ENCODE peak calls at places on chromosome 6, in six cellular contexts. M is cardiac muscle cell, G is HS-27A, H is AG20443, A is NCI-H2081, Q is memory B cell. O is an unnamed sample.
A peak's percentile ranks its signal among the peaks of the same experiment; 100 is the strongest.

GRCh38 chr6:107870379-107870778 is 46.3 kb upstream of the SCML4 start:
- DNase-seq in M (peak; percentile 31), G (no peak), H (no peak), Q (no peak), A (no peak), O (no peak)

GRCh38 chr6:138044972-138045371 is 62.2 kb downstream of the PERP start:
- DNase-seq in Q (no peak), A (no peak), G (no peak), M (no peak), H (no peak), O (no peak)

GRCh38 chr6:71579902-71580301 is 291.3 kb downstream of the OGFRL1 start:
- DNase-seq in Q (no peak), H (no peak), G (no peak), A (no peak), M (no peak), O (no peak)

GRCh38 chr6:2783188-2783957 is 18.2 kb downstream of the WRNIP1 start:
- DNase-seq in M (no peak), H (no peak), G (no peak), Q (no peak), A (no peak), O (no peak)

GRCh38 chr6:107820571-107821261 is 3.4 kb downstream of the SCML4 start:
- DNase-seq in Q (peak; percentile 34), A (peak; percentile 69), H (no peak), G (no peak), M (peak; percentile 40), O (peak; percentile 35)

GRCh38 chr6:7721654-7722053 is 4.2 kb upstream of the BMP6 start:
- DNase-seq in H (peak; percentile 40), Q (no peak), A (peak; percentile 30), M (peak; percentile 63), G (no peak), O (peak; percentile 16)

GRCh38 chr6:129635396-129636164 is 74.4 kb downstream of the ARHGAP18 start:
- DNase-seq in M (peak; percentile 91), H (peak; percentile 34), Q (no peak), A (no peak), G (no peak), O (no peak)

GRCh38 chr6:31498748-31499147 is 803 bp downstream of the MICB start:
- DNase-seq in Q (no peak), G (no peak), M (peak; percentile 16), H (peak; percentile 18), A (no peak), O (peak; percentile 31)

GRCh38 chr6:91081452-91082067 is 494.7 kb upstream of the MAP3K7 start:
- DNase-seq in M (peak; percentile 82), Q (no peak), A (peak; percentile 69), H (peak; percentile 53), G (no peak), O (peak; percentile 79)

GRCh38 chr6:57147401-57147800 is 24.7 kb upstream of the BAG2 start:
- DNase-seq in A (no peak), Q (no peak), G (no peak), M (no peak), H (no peak), O (peak; percentile 4)

GRCh38 chr6:99331531-99331930 is 17.9 kb downstream of the FAXC start:
- DNase-seq in Q (no peak), A (no peak), M (no peak), G (no peak), H (no peak), O (no peak)

GRCh38 chr6:151299009-151299408 is 59.2 kb downstream of the AKAP12 start:
- DNase-seq in M (no peak), G (no peak), Q (no peak), H (no peak), A (no peak), O (no peak)

GRCh38 chr6:42742116-42742894 is 3.6 kb downstream of the TBCC start:
- DNase-seq in M (peak; percentile 48), G (no peak), Q (no peak), H (no peak), A (peak; percentile 83), O (no peak)

GRCh38 chr6:157182503-157183254 is 140.6 kb downstream of the TMEM242 start:
- DNase-seq in A (no peak), Q (no peak), H (no peak), G (no peak), M (no peak), O (no peak)

GRCh38 chr6:168118935-168119334 is 39.9 kb upstream of the FRMD1 start:
- DNase-seq in A (no peak), G (no peak), Q (no peak), H (no peak), M (no peak), O (no peak)

GRCh38 chr6:159062564-159062945 is 17.8 kb upstream of the TAGAP start:
- DNase-seq in H (no peak), G (no peak), M (no peak), A (no peak), Q (peak; percentile 55), O (no peak)

GRCh38 chr6:118488631-118489030 is 59.5 kb upstream of the PLN start:
- DNase-seq in A (no peak), G (no peak), H (no peak), Q (no peak), M (no peak), O (no peak)

GRCh38 chr6:92114797-92115196 is 1304.6 kb downstream of the EPHA7 start:
- DNase-seq in M (no peak), H (no peak), Q (no peak), A (no peak), G (no peak), O (no peak)

GRCh38 chr6:157163434-157164159 is 159.7 kb downstream of the TMEM242 start:
- DNase-seq in M (no peak), A (no peak), H (no peak), Q (no peak), G (no peak), O (no peak)